ENCODE peak calls at places on chromosomes 3 and 15, in eight cellular contexts. One of them, this sample, is unnamed.
A peak's percentile ranks its signal among the peaks of the same experiment; 100 is the strongest.

GRCh38 chr3:37183375-37183831 is 9.0 kb upstream of the LRRFIP2 start:
- DNase-seq in activated naive CD4-positive, alpha-beta T cell: no peak
- DNase-seq in GM13976: no peak
- DNase-seq in occipital lobe: no peak
- DNase-seq in stimulated activated CD4-positive, alpha-beta T cell treated with anti-CD3 and anti-CD28 coated beads, Interleukin-4, amount 100 ng/mL, for 24 hours: no peak
- DNase-seq in right atrium auricular region: peak; percentile 16
- DNase-seq in GM10248: no peak
- DNase-seq in stimulated activated CD8-positive, alpha-beta memory T cell treated with anti-CD3 and anti-CD28 coated beads, Interleukin-15, amount 100 ng/mL, for 24 hours: no peak
- DNase-seq in this sample: no peak

GRCh38 chr15:70582143-70582945 is 181.0 kb downstream of the UACA start:
- DNase-seq in GM13976: no peak
- DNase-seq in stimulated activated CD8-positive, alpha-beta memory T cell treated with anti-CD3 and anti-CD28 coated beads, Interleukin-15, amount 100 ng/mL, for 24 hours: no peak
- DNase-seq in right atrium auricular region: no peak
- DNase-seq in occipital lobe: no peak
- DNase-seq in GM10248: no peak
- DNase-seq in stimulated activated CD4-positive, alpha-beta T cell treated with anti-CD3 and anti-CD28 coated beads, Interleukin-4, amount 100 ng/mL, for 24 hours: no peak
- DNase-seq in activated naive CD4-positive, alpha-beta T cell: no peak
- DNase-seq in this sample: peak; percentile 70

GRCh38 chr3:52054689-52055511 is 1.5 kb downstream of the DUSP7 start:
- DNase-seq in occipital lobe: no peak
- DNase-seq in GM13976: no peak
- DNase-seq in stimulated activated CD8-positive, alpha-beta memory T cell treated with anti-CD3 and anti-CD28 coated beads, Interleukin-15, amount 100 ng/mL, for 24 hours: no peak
- DNase-seq in stimulated activated CD4-positive, alpha-beta T cell treated with anti-CD3 and anti-CD28 coated beads, Interleukin-4, amount 100 ng/mL, for 24 hours: peak; percentile 21
- DNase-seq in activated naive CD4-positive, alpha-beta T cell: no peak
- DNase-seq in GM10248: no peak
- DNase-seq in right atrium auricular region: no peak
- DNase-seq in this sample: no peak

GRCh38 chr3:169526246-169526645 is 137.3 kb downstream of the MECOM start:
- DNase-seq in right atrium auricular region: no peak
- DNase-seq in stimulated activated CD8-positive, alpha-beta memory T cell treated with anti-CD3 and anti-CD28 coated beads, Interleukin-15, amount 100 ng/mL, for 24 hours: no peak
- DNase-seq in GM13976: no peak
- DNase-seq in occipital lobe: no peak
- DNase-seq in activated naive CD4-positive, alpha-beta T cell: no peak
- DNase-seq in stimulated activated CD4-positive, alpha-beta T cell treated with anti-CD3 and anti-CD28 coated beads, Interleukin-4, amount 100 ng/mL, for 24 hours: no peak
- DNase-seq in GM10248: no peak
- DNase-seq in this sample: no peak

GRCh38 chr3:69763458-69763857 is 24.2 kb downstream of the MITF start:
- DNase-seq in GM13976: no peak
- DNase-seq in stimulated activated CD4-positive, alpha-beta T cell treated with anti-CD3 and anti-CD28 coated beads, Interleukin-4, amount 100 ng/mL, for 24 hours: no peak
- DNase-seq in right atrium auricular region: no peak
- DNase-seq in GM10248: no peak
- DNase-seq in activated naive CD4-positive, alpha-beta T cell: no peak
- DNase-seq in occipital lobe: no peak
- DNase-seq in stimulated activated CD8-positive, alpha-beta memory T cell treated with anti-CD3 and anti-CD28 coated beads, Interleukin-15, amount 100 ng/mL, for 24 hours: no peak
- DNase-seq in this sample: no peak

GRCh38 chr3:188567478-188568195 is 413.7 kb downstream of the LPP start:
- DNase-seq in stimulated activated CD4-positive, alpha-beta T cell treated with anti-CD3 and anti-CD28 coated beads, Interleukin-4, amount 100 ng/mL, for 24 hours: no peak
- DNase-seq in right atrium auricular region: no peak
- DNase-seq in stimulated activated CD8-positive, alpha-beta memory T cell treated with anti-CD3 and anti-CD28 coated beads, Interleukin-15, amount 100 ng/mL, for 24 hours: no peak
- DNase-seq in GM13976: no peak
- DNase-seq in GM10248: no peak
- DNase-seq in occipital lobe: no peak
- DNase-seq in activated naive CD4-positive, alpha-beta T cell: no peak
- DNase-seq in this sample: no peak

GRCh38 chr15:74835312-74835823 is 7.6 kb downstream of the ULK3 start:
- DNase-seq in GM10248: peak; percentile 76
- DNase-seq in stimulated activated CD8-positive, alpha-beta memory T cell treated with anti-CD3 and anti-CD28 coated beads, Interleukin-15, amount 100 ng/mL, for 24 hours: no peak
- DNase-seq in activated naive CD4-positive, alpha-beta T cell: no peak
- DNase-seq in occipital lobe: no peak
- DNase-seq in stimulated activated CD4-positive, alpha-beta T cell treated with anti-CD3 and anti-CD28 coated beads, Interleukin-4, amount 100 ng/mL, for 24 hours: peak; percentile 50
- DNase-seq in right atrium auricular region: peak; percentile 69
- DNase-seq in GM13976: peak; percentile 80
- DNase-seq in this sample: no peak

GRCh38 chr3:10806001-10806400 is 10.0 kb upstream of the SLC6A11 start:
- DNase-seq in activated naive CD4-positive, alpha-beta T cell: no peak
- DNase-seq in GM10248: no peak
- DNase-seq in stimulated activated CD8-positive, alpha-beta memory T cell treated with anti-CD3 and anti-CD28 coated beads, Interleukin-15, amount 100 ng/mL, for 24 hours: no peak
- DNase-seq in right atrium auricular region: no peak
- DNase-seq in GM13976: no peak
- DNase-seq in stimulated activated CD4-positive, alpha-beta T cell treated with anti-CD3 and anti-CD28 coated beads, Interleukin-4, amount 100 ng/mL, for 24 hours: no peak
- DNase-seq in occipital lobe: no peak
- DNase-seq in this sample: no peak

GRCh38 chr3:105014631-105015030 is 352.1 kb upstream of the ALCAM start:
- DNase-seq in stimulated activated CD4-positive, alpha-beta T cell treated with anti-CD3 and anti-CD28 coated beads, Interleukin-4, amount 100 ng/mL, for 24 hours: no peak
- DNase-seq in activated naive CD4-positive, alpha-beta T cell: no peak
- DNase-seq in occipital lobe: no peak
- DNase-seq in stimulated activated CD8-positive, alpha-beta memory T cell treated with anti-CD3 and anti-CD28 coated beads, Interleukin-15, amount 100 ng/mL, for 24 hours: no peak
- DNase-seq in right atrium auricular region: no peak
- DNase-seq in GM13976: no peak
- DNase-seq in GM10248: no peak
- DNase-seq in this sample: no peak

This sample was measured in coronary artery.